ENCODE peak calls at places on chromosomes 6 and 20, in four cellular contexts. O is K562, M is GM12878, G is HepG2. A is an unnamed sample.

GRCh38 chr6:13531956-13532355 is 42.4 kb upstream of the SIRT5 start:
- DNase-seq in O (no peak), M (no peak), G (no peak), A (no peak)

GRCh38 chr6:117840541-117840983 is 66.5 kb upstream of the SLC35F1 start:
- DNase-seq in O (peak), M (no peak), G (peak), A (no peak)

GRCh38 chr20:45343867-45344721 is 4.1 kb downstream of the SDC4 start:
- DNase-seq in O (peak), M (no peak), G (peak), A (no peak)

GRCh38 chr6:3324262-3324942 is 65.7 kb downstream of the PSMG4 start:
- DNase-seq in O (peak), M (peak), G (peak), A (no peak)

GRCh38 chr6:26197736-26198625 is 110.8 kb downstream of the HFE start:
- DNase-seq in O (no peak), M (no peak), G (peak), A (no peak)

GRCh38 chr6:86715676-86716075 is 221.7 kb upstream of the HTR1E start:
- DNase-seq in O (no peak), M (no peak), G (no peak), A (no peak)

GRCh38 chr6:132076452-132076851 is 125.3 kb upstream of the CCN2 start:
- DNase-seq in O (no peak), M (no peak), G (no peak), A (no peak)

GRCh38 chr6:118810420-118811027 is 83.4 kb upstream of the ASF1A start:
- DNase-seq in O (no peak), M (no peak), G (no peak), A (no peak)

GRCh38 chr6:11203306-11204009 is 29.0 kb downstream of the NEDD9 start:
- DNase-seq in O (no peak), M (no peak), G (no peak), A (no peak)

GRCh38 chr20:63312268-63312667 is 19.3 kb downstream of the COL20A1 start:
- DNase-seq in O (no peak), M (no peak), G (no peak), A (no peak)

GRCh38 chr20:51969191-51969590 is 166.9 kb upstream of the SALL4 start:
- DNase-seq in O (no peak), M (no peak), G (no peak), A (no peak)

GRCh38 chr6:110646951-110647910 is 168.0 kb downstream of the CDK19 start:
- DNase-seq in O (no peak), M (no peak), G (no peak), A (peak)

GRCh38 chr6:10558575-10558974 is 37.4 kb downstream of the GCNT2 start:
- DNase-seq in O (no peak), M (no peak), G (no peak), A (peak)

GRCh38 chr20:52305843-52306242 is 114.3 kb upstream of the ZFP64 start:
- DNase-seq in O (no peak), M (no peak), G (no peak), A (no peak)

GRCh38 chr6:147528511-147529145 is 20.1 kb downstream of the SAMD5 start:
- DNase-seq in O (no peak), M (no peak), G (no peak), A (no peak)

GRCh38 chr6:145151624-145152023 is 583.7 kb downstream of the EPM2A start:
- DNase-seq in O (no peak), M (no peak), G (no peak), A (no peak)

GRCh38 chr6:170583736-170584180 is 679 bp downstream of the PDCD2 start:
- DNase-seq in O (no peak), M (no peak), G (no peak), A (no peak)

GRCh38 chr6:43926644-43927524 is 156.9 kb downstream of the VEGFA start:
- DNase-seq in O (peak), M (no peak), G (peak), A (peak)

GRCh38 chr20:47362361-47363219 is 6.1 kb upstream of the ZMYND8 start:
- DNase-seq in O (no peak), M (no peak), G (no peak), A (no peak)

GRCh38 chr6:7058250-7058923 is 49.4 kb upstream of the RREB1 start:
- DNase-seq in O (peak), M (no peak), G (peak), A (no peak)

GRCh38 chr6:70763754-70764153 is 96.1 kb downstream of the SMAP1 start:
- DNase-seq in O (no peak), M (no peak), G (no peak), A (no peak)

GRCh38 chr20:50048420-50049166 is 64.4 kb downstream of the UBE2V1 start:
- DNase-seq in O (no peak), M (no peak), G (no peak), A (no peak)

GRCh38 chr20:1567392-1568165 is 10.1 kb upstream of the SIRPD start:
- DNase-seq in O (no peak), M (no peak), G (peak), A (no peak)

GRCh38 chr20:3326779-3327521 is 80.5 kb downstream of the DNAAF9 start:
- DNase-seq in O (no peak), M (no peak), G (no peak), A (no peak)

GRCh38 chr6:142213402-142213801 is 66.3 kb downstream of the VTA1 start:
- DNase-seq in O (no peak), M (no peak), G (no peak), A (no peak)

DNA sequence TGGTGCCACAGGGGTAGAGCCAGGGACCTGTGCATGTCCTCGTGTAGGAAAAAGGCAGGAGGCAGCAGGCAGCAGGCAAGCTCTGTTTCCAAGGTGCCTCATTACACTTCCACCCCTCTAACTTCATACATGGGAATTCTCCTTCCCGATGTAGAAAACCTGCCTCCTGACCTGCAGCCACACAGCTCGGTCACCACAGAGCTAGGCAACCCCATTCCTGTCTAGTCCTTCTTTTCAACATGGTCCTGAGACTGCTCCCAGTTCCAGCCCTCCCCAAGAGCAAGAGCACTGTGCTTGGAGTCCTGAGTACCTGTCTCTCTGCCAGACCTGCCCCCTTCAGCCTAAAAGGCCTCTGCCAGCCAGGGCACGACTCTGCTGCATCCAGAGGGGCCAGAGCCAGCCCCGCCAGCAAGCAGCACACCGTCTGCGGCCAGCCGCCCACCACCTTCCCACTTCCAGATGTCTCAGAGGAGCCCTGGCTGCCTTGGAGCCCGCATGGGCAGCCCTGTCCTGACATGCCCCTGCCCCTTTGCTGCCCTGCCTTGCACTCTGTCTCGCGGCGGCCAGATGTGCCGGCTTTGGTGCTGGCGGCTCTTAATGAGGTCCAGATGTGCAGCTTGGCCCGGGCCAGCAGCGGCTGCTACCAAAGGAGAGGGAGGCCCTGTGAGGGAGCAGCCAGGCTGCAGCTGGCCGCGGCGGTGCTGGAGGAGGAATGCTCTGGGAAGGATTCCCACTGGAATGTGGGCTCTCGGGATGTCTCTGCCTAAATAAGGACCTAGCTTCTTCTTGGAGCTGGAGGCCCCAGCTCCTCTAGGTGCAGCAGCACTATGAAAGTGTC is 72.2 kb downstream of the FGD2 start:
- DNase-seq in O (no peak), M (no peak), G (no peak), A (peak)
- TF ChIP-seq NR2C2 in O (no peak), M (no peak), G (no peak), A (no peak)

DNA sequence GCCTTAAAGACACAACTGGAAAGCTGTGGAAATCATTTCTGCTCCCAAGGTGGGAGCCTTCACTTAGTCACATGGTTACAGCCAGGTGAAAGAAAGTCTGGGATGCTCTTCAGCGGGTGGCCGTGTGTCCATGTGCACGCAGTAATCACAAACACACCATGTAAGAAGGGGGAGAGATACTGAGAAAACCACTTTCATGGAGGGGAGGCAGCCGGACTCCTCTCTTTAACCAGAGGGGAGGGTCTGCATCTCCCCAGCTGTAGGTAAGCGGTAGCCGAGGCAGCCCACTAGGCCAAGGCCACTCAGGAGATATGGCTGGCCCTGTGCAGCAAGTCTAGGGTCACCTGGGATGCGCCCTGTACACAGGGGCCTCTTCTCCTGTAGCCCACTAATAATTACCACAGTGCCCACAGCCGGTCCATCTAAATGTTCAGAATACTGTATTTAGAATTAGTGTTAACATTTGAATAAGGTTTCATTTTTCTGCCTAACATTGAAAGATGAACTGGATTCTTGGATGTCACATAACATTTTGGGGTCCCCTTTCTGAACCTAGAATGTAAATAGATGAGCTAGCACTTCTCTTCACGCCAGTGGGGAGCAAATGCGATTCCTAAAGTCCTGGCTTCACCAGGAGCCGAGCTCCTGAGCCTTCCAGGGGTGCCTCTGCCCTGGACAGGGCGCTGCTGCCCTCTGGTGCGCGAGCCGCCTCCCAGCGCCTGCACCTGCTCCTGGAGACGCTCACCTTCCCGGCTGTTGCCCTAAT is 15.9 kb downstream of the GPR31 start:
- DNase-seq in O (peak), M (no peak), G (peak), A (peak)
- TF ChIP-seq NR2C2 in O (no peak), M (no peak), G (no peak), A (no peak)

DNA sequence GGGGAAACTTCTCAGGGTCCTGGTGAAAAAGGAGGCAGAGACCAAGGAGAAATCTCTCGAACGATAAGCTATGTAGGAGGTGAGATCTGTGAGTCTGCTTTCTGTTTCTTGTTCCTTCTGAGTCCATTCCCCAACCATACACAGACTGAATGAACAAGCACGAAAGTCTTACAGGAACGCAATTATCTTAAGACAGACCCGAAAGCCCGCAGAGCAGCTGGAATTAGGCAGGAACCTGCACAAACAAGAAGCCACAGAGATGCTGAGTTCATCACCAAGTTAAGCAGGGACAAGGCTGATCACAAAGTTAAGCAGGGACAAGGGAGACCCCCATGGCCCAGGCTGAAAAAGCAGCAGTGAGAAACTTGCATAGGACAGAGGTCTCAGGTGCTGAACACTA is 21.4 kb upstream of the NELFCD start:
- DNase-seq in O (no peak), M (no peak), G (no peak), A (no peak)
- TF ChIP-seq NR2C2 in O (no peak), M (no peak), G (no peak), A (no peak)

GRCh38 chr20:58854638-58855471 is 2.3 kb downstream of the GNAS start:
- DNase-seq in O (no peak), M (no peak), G (no peak), A (peak)
- TF ChIP-seq NR2C2 in O (no peak), M (no peak), G (no peak), A (no peak)